ENCODE peak calls at places on chromosome 18, in five cellular contexts. F, D, C, V and G are unnamed samples.

GRCh38 chr18:22057908-22058527 is 111.4 kb upstream of the GATA6 start:
- DNase-seq in F (no peak), D (no peak), C (no peak), V (no peak), G (peak)

GRCh38 chr18:63868546-63868945 is 19.0 kb upstream of the SERPINB2 start:
- DNase-seq in F (no peak), D (no peak), C (no peak), V (no peak), G (no peak)

GRCh38 chr18:3931542-3932112 is 481.7 kb downstream of the TGIF1 start:
- DNase-seq in F (peak), D (no peak), C (no peak), V (no peak), G (no peak)

GRCh38 chr18:25111382-25112070 is 240.4 kb downstream of the ZNF521 start:
- DNase-seq in F (no peak), D (no peak), C (no peak), V (peak), G (peak)

GRCh38 chr18:21117385-21118135 is 5.9 kb upstream of the ROCK1 start:
- DNase-seq in F (peak), D (no peak), C (no peak), V (peak), G (peak)

GRCh38 chr18:48893061-48893558 is 57.7 kb downstream of the SMAD7 start:
- DNase-seq in F (no peak), D (no peak), C (no peak), V (no peak), G (peak)

GRCh38 chr18:5418985-5419495 is 123.5 kb upstream of the ZBTB14 start:
- DNase-seq in F (no peak), D (no peak), C (no peak), V (no peak), G (no peak)

GRCh38 chr18:3995476-3996102 is 459.5 kb downstream of the DLGAP1 start:
- DNase-seq in F (peak), D (no peak), C (peak), V (peak), G (peak)

GRCh38 chr18:24488824-24489493 is 28.5 kb downstream of the HRH4 start:
- DNase-seq in F (peak), D (no peak), C (peak), V (peak), G (peak)

GRCh38 chr18:23632615-23633014 is 30.1 kb downstream of the ANKRD29 start:
- DNase-seq in F (no peak), D (no peak), C (no peak), V (no peak), G (no peak)

GRCh38 chr18:22493940-22494339 is 76.2 kb upstream of the CTAGE1 start:
- DNase-seq in F (no peak), D (no peak), C (no peak), V (no peak), G (peak)

GRCh38 chr18:10410472-10411300 is 43.7 kb upstream of the APCDD1 start:
- DNase-seq in F (no peak), D (no peak), C (no peak), V (no peak), G (peak)

GRCh38 chr18:32899819-32900218 is 127.0 kb upstream of the KLHL14 start:
- DNase-seq in F (no peak), D (no peak), C (no peak), V (peak), G (no peak)

GRCh38 chr18:7958081-7958896 is 391.2 kb downstream of the PTPRM start:
- DNase-seq in F (no peak), D (no peak), C (no peak), V (peak), G (no peak)

GRCh38 chr18:22504665-22505064 is 87.0 kb upstream of the CTAGE1 start:
- DNase-seq in F (peak), D (no peak), C (no peak), V (peak), G (no peak)

GRCh38 chr18:39341106-39341505 is 1775.5 kb upstream of the CELF4 start:
- DNase-seq in F (no peak), D (no peak), C (no peak), V (no peak), G (no peak)